ENCODE peak calls at places on chromosomes 13 and 19, in nine cellular contexts. C, A, Z, Y, J, M, X, P and U are unnamed samples.

GRCh38 chr13:114319441-114319871 is 5.2 kb downstream of the CHAMP1 start:
- DNase-seq in C (no peak), A (no peak), Z (no peak), Y (no peak), J (no peak), M (no peak), X (no peak), P (no peak), U (no peak)

GRCh38 chr19:56403261-56403660 is 871 bp upstream of the ZNF583 start:
- DNase-seq in C (no peak), A (no peak), Z (no peak), Y (no peak), J (peak; percentile 1), M (no peak), X (no peak), P (peak; percentile 13), U (no peak)

GRCh38 chr13:109700176-109700575 is 86.2 kb downstream of the IRS2 start:
- DNase-seq in C (peak; percentile 92), A (peak; percentile 30), Z (peak; percentile 47), Y (peak; percentile 96), J (peak; percentile 75), M (no peak), X (no peak), P (no peak), U (no peak)

GRCh38 chr19:43934055-43934984 is 762 bp downstream of the ZNF45 start:
- DNase-seq in C (no peak), A (no peak), Z (no peak), Y (no peak), J (peak; percentile 3), M (no peak), X (no peak), P (peak; percentile 13), U (no peak)

GRCh38 chr19:29532097-29532496 is 6.3 kb downstream of the VSTM2B start:
- DNase-seq in C (no peak), A (no peak), Z (no peak), Y (no peak), J (no peak), M (no peak), X (no peak), P (no peak), U (no peak)

GRCh38 chr19:14368011-14368513 is 13.2 kb upstream of the ADGRE5 start:
- DNase-seq in C (no peak), A (no peak), Z (no peak), Y (no peak), J (no peak), M (no peak), X (no peak), P (no peak), U (no peak)

GRCh38 chr19:50506700-50507099 is 4.3 kb downstream of the JOSD2 start:
- DNase-seq in C (no peak), A (no peak), Z (no peak), Y (no peak), J (no peak), M (no peak), X (no peak), P (no peak), U (no peak)

GRCh38 chr13:35892837-35893814 is 238.1 kb downstream of the DCLK1 start:
- DNase-seq in C (no peak), A (no peak), Z (no peak), Y (no peak), J (no peak), M (no peak), X (no peak), P (no peak), U (no peak)

GRCh38 chr19:57269515-57270250 is 10.6 kb upstream of the ZNF460 start:
- DNase-seq in C (no peak), A (no peak), Z (no peak), Y (no peak), J (no peak), M (no peak), X (no peak), P (no peak), U (no peak)

GRCh38 chr13:30340367-30341184 is 33.2 kb upstream of the KATNAL1 start:
- DNase-seq in C (no peak), A (peak; percentile 23), Z (no peak), Y (no peak), J (peak; percentile 13), M (no peak), X (peak; percentile 42), P (no peak), U (no peak)